ENCODE peak calls at places on chromosomes 13 and 19, in seven cellular contexts. C is fibroblast of lung, U is tibial nerve, O is A673, B is GM23338, F is left ventricle myocardium inferior, V is colonic mucosa. H is an unnamed sample.

GRCh38 chr13:100916943-100917342 is 242.3 kb upstream of the TMTC4 start:
- DNase-seq in C (no peak), U (no peak), O (no peak), B (no peak), F (no peak), V (no peak), H (no peak)

GRCh38 chr19:5801796-5802616 is 2.9 kb upstream of the NRTN start:
- DNase-seq in C (peak), U (no peak), O (peak), B (peak), F (no peak), V (no peak), H (no peak)

GRCh38 chr13:106083620-106084350 is 451.7 kb downstream of the EFNB2 start:
- DNase-seq in C (peak), U (no peak), O (peak), B (peak), F (no peak), V (peak), H (no peak)

GRCh38 chr13:33871207-33872004 is 53.5 kb downstream of the RFC3 start:
- DNase-seq in C (no peak), U (no peak), O (no peak), B (no peak), F (no peak), V (no peak), H (no peak)

GRCh38 chr19:7751157-7751783 is 3.9 kb upstream of the CD209 start:
- DNase-seq in C (no peak), U (no peak), O (no peak), B (no peak), F (no peak), V (no peak), H (no peak)

GRCh38 chr19:58575183-58576041 is 2.3 kb upstream of the MZF1 start:
- DNase-seq in C (peak), U (peak), O (peak), B (peak), F (peak), V (peak), H (peak)

GRCh38 chr19:47153266-47153665 is 22.6 kb downstream of the SAE1 start:
- DNase-seq in C (no peak), U (no peak), O (no peak), B (no peak), F (no peak), V (no peak), H (no peak)

GRCh38 chr19:57708641-57709354 is at the start of gene ZNF154:
- DNase-seq in C (peak), U (no peak), O (peak), B (peak), F (peak), V (peak), H (peak)

DNA sequence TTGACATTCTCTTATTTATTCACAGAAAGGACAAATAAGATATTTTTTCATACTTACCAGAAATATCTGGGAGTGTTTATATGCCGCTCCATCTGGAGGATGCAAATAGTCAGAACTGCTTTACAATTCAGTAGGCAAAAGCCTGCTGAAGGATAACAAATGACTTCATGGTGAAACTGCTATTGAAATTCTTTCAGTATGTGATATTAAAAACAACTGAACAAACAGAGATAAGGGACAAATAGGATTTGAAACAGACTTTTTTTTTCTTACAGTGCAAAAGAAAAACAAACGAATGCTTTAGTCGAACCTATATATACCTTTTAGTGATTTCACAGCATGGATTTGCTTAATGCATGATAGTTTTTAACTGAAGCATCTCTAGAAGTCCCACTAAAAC is 77.1 kb downstream of the DACH1 start:
- DNase-seq in C (no peak), U (no peak), O (no peak), B (no peak), F (no peak), V (no peak), H (no peak)
- TF ChIP-seq CTCF in C (no peak), U (no peak), O (no peak), B (no peak), F (no peak), V (no peak), H (no peak)

GRCh38 chr19:52570005-52570861 is at the start of gene ZNF701:
- DNase-seq in C (peak), U (peak), O (peak), B (peak), F (peak), V (peak), H (peak)
- H3K27ac ChIP-seq in C (peak), U (peak), O (peak), B (peak), F (peak), V (peak), H (peak)

GRCh38 chr13:37070145-37070695 is 10.7 kb upstream of the SUPT20H start:
- DNase-seq in C (no peak), U (no peak), O (no peak), B (no peak), F (no peak), V (no peak), H (no peak)
- H3K4me3 ChIP-seq in C (no peak), U (no peak), O (no peak), B (no peak), F (no peak), V (no peak), H (no peak)

DNA sequence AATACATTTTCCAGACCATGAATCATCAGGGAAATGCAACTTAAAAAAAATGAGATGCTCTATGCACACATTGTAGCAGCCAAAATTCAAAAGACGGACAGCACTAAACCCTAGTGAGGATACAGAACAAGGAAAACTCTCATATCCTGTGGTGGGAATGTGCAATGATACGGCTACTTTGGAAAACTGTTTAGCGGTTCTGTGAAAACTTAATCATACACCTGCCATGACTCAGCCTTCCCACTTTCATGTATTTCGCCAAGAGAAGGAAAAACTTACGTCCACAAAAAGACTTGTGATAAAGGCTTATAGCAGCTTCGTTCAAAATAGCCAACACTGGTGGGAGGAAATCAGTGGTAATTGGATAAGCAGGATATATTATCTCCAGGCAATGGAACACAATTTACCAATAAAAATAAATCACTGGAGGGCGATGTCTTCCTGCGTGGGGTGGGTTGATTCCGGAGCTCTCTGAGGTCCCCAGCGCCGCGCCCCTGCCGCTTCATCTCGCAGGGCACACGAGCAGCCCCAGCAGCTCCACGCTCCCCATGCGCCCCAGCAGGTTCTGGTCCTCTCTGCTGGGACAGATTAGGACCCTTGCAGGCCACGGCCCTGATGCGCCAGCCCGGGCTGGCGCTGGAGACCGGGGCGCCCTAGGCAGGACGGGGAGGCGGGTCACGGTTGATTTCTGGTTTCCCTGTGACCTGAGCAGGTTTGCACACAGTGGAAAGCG is 97.2 kb upstream of the ARHGEF7 start:
- DNase-seq in C (peak), U (no peak), O (no peak), B (no peak), F (no peak), V (no peak), H (no peak)
- TF ChIP-seq CTCF in C (no peak), U (no peak), O (no peak), B (peak), F (no peak), V (no peak), H (no peak)

GRCh38 chr13:24050796-24051715 is 109.5 kb upstream of the SPATA13 start:
- DNase-seq in C (no peak), U (no peak), O (peak), B (no peak), F (no peak), V (no peak), H (no peak)
- H3K27ac ChIP-seq in C (no peak), U (no peak), O (no peak), B (no peak), F (no peak), V (peak), H (no peak)

GRCh38 chr19:2289714-2290435 is 7.9 kb upstream of the PEAK3 start:
- DNase-seq in C (no peak), U (no peak), O (no peak), B (peak), F (peak), V (peak), H (peak)
- H3K4me3 ChIP-seq in C (peak), U (peak), O (peak), B (peak), F (peak), V (peak), H (peak)

DNA sequence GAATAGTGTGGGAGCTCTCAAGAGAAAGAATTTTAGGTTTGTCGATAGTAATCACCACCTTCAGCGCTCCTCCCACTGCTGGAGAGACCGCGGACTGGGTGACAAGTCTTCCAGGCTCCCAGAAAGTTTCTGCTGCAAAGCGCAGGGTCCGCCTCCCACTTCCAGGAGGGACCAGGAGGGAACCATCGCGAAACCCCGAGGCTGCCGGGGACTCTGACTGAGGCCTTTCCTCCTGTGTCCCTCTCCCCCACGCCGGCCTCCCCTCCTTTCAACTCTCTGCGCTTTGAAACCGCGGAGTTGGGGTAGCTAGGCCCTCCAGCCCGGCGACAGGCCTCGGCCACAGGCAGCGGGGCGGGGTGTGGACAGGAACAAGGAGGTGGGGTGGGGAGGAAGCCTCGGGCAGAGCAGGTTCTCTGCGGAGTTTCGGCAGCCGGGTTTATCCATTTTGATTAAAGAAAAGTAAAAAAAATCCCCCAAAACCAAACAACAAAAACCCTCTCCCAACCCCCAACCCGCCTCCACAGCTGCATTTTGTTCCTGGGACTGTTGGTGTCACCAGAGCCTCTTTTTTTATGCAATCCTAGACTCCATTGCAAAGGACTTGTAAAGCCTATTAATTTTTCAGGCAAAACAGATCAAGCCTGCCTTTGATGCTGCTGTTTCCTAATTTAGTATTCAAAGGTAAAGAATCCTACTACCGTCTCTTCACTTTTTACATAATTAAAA is 157.2 kb downstream of the TM9SF2 start:
- DNase-seq in C (peak), U (peak), O (peak), B (peak), F (peak), V (peak), H (peak)
- TF ChIP-seq CTCF in C (peak), U (peak), O (peak), B (peak), F (peak), V (no peak), H (peak)

H was measured in psoas muscle.